ENCODE peak calls at places on chromosomes 3 and 15, in five cellular contexts. P is bronchial epithelial cell, V is cardiac fibroblast, O is A549, A is AG04449. X is an unnamed sample.

GRCh38 chr3:42906085-42906904 is at the start of gene ZNF662:
- DNase-seq in P (no peak), V (peak), O (no peak), A (no peak), X (no peak)

GRCh38 chr3:108296239-108296638 is at the start of gene HHLA2:
- DNase-seq in P (peak), V (no peak), O (peak), A (no peak), X (no peak)

GRCh38 chr15:67836477-67836876 is 3.4 kb downstream of the RNU6-1 start:
- DNase-seq in P (peak), V (peak), O (peak), A (no peak), X (no peak)

GRCh38 chr3:155497930-155498647 is 204.6 kb upstream of the STRIT1 start:
- DNase-seq in P (peak), V (peak), O (peak), A (peak), X (no peak)

GRCh38 chr15:65033659-65034269 is 4.3 kb upstream of the MTFMT start:
- DNase-seq in P (peak), V (peak), O (peak), A (no peak), X (no peak)

GRCh38 chr3:175258763-175259162 is 399.6 kb downstream of the NAALADL2 start:
- DNase-seq in P (peak), V (peak), O (peak), A (no peak), X (no peak)

GRCh38 chr3:50428007-50428633 is 68.8 kb upstream of the TMEM115 start:
- DNase-seq in P (peak), V (peak), O (peak), A (no peak), X (no peak)

GRCh38 chr3:149128856-149129255 is 582 bp upstream of the HPS3 start:
- DNase-seq in P (peak), V (no peak), O (no peak), A (no peak), X (no peak)

GRCh38 chr15:80936288-80937078 is 53.1 kb downstream of the MESD start:
- DNase-seq in P (no peak), V (no peak), O (no peak), A (no peak), X (no peak)

DNA sequence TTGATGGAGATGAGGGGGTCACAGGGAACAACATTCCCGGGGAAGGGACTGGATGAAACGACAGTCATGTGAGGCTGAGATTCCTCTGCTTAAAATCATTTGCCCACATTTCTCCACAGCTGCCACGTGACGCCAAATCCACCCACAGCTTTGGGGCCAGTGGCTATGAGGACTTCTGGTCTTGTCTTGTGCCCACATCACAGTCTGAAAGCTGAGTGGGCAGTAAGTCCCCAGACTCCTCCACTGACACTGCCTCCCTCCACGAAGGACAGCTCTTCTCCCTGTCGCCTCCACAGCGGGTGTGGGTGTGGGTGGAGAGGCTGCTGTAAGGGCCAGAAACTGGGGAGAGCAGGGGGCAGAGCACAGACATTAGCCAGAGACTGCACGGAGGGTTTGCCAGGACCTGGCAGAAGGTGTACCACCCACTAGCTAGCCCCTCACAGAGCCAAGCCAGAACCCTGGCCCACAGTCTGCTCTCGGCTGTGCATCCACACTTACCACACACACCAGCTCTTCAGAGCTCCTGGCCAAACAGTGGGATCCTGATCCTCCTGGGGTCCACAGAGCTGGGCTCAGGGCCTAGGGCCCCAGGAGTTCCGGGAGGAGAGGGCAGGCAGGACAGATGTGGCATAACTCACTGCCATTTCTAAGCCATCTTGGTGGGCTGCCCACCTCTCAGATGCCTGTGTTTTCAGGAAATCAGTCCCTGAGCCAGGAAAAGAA is 24.2 kb downstream of the RAB6B start:
- DNase-seq in P (no peak), V (no peak), O (no peak), A (no peak), X (no peak)
- TF ChIP-seq CTCF in P (no peak), V (no peak), O (no peak), A (no peak), X (no peak)

GRCh38 chr15:91953432-91953831 is 99.9 kb downstream of the SLCO3A1 start:
- DNase-seq in P (peak), V (no peak), O (no peak), A (no peak), X (no peak)

GRCh38 chr15:91950631-91951384 is 97.3 kb downstream of the SLCO3A1 start:
- DNase-seq in P (peak), V (peak), O (no peak), A (no peak), X (no peak)

GRCh38 chr15:91952216-91952615 is 98.7 kb downstream of the SLCO3A1 start:
- DNase-seq in P (no peak), V (no peak), O (no peak), A (no peak), X (no peak)

GRCh38 chr15:91956026-91956723 is 102.7 kb downstream of the SLCO3A1 start:
- DNase-seq in P (peak), V (peak), O (no peak), A (no peak), X (no peak)

GRCh38 chr15:91954211-91954804 is 100.8 kb downstream of the SLCO3A1 start:
- DNase-seq in P (peak), V (no peak), O (no peak), A (no peak), X (no peak)
- TF ChIP-seq CTCF in P (peak), V (no peak), O (no peak), A (no peak), X (no peak)

GRCh38 chr3:185988080-185988815 is 50.4 kb upstream of the TRA2B start:
- DNase-seq in P (no peak), V (no peak), O (no peak), A (no peak), X (no peak)
- TF ChIP-seq CTCF in P (no peak), V (peak), O (no peak), A (no peak), X (peak)

GRCh38 chr3:196499061-196499460 is 4.5 kb downstream of the RNF168 start:
- DNase-seq in P (peak), V (peak), O (no peak), A (no peak), X (no peak)

GRCh38 chr3:196501316-196502064 is 2.1 kb downstream of the RNF168 start:
- DNase-seq in P (peak), V (peak), O (no peak), A (no peak), X (no peak)

GRCh38 chr3:196499807-196500524 is 3.6 kb downstream of the RNF168 start:
- DNase-seq in P (no peak), V (no peak), O (no peak), A (no peak), X (no peak)

GRCh38 chr3:196504556-196504955 is 988 bp upstream of the RNF168 start:
- DNase-seq in P (no peak), V (no peak), O (no peak), A (no peak), X (no peak)

GRCh38 chr3:196502775-196503181 is 790 bp downstream of the RNF168 start:
- DNase-seq in P (peak), V (peak), O (peak), A (peak), X (peak)
- TF ChIP-seq CTCF in P (no peak), V (no peak), O (no peak), A (no peak), X (no peak)

GRCh38 chr3:185267193-185267592 is 13.3 kb upstream of the EHHADH start:
- DNase-seq in P (no peak), V (no peak), O (no peak), A (no peak), X (no peak)

GRCh38 chr3:185270956-185271332 is 17.1 kb upstream of the EHHADH start:
- DNase-seq in P (peak), V (no peak), O (no peak), A (no peak), X (no peak)

GRCh38 chr3:185272051-185272450 is 18.2 kb upstream of the EHHADH start:
- DNase-seq in P (peak), V (peak), O (no peak), A (no peak), X (no peak)

GRCh38 chr3:185268194-185268809 is 14.5 kb upstream of the EHHADH start:
- DNase-seq in P (no peak), V (no peak), O (no peak), A (no peak), X (no peak)

GRCh38 chr3:185270262-185270955 is 16.6 kb upstream of the EHHADH start:
- DNase-seq in P (peak), V (peak), O (peak), A (no peak), X (peak)
- TF ChIP-seq CTCF in P (peak), V (peak), O (no peak), A (peak), X (peak)

GRCh38 chr3:47476330-47476626 is 537 bp upstream of the SCAP start:
- DNase-seq in P (no peak), V (no peak), O (no peak), A (no peak), X (no peak)
- TF ChIP-seq CTCF in P (no peak), V (no peak), O (no peak), A (no peak), X (no peak)

GRCh38 chr3:179038216-179038898 is 33.3 kb downstream of the ZMAT3 start:
- DNase-seq in P (no peak), V (no peak), O (no peak), A (no peak), X (no peak)
- TF ChIP-seq CTCF in P (no peak), V (no peak), O (no peak), A (no peak), X (no peak)

X was measured in neural crest cell.